ENCODE peak calls at places on chromosomes 4 and X, in seven cellular contexts. Q is NCI-H2171 treated with DMSO at 0.1 percent for 48 hours; C is Caco-2; H is ascending aorta; N is NCI-H510A treated with DMSO at 0.1 percent for 48 hours; G is activated CD4-positive, alpha-beta T cell treated with anti-CD3 and anti-CD28 coated beads, Interleukin-2, amount 10 ng/mL, durations not matched to agents 7 days and 5 days; A is iris pigment epithelial cell. R is an unnamed sample.

GRCh38 chr4:118400362-118400761 is 47.6 kb upstream of the PRSS12 start:
- DNase-seq in H (no peak), N (no peak), Q (no peak), G (no peak), A (peak), C (no peak), R (no peak)

GRCh38 chr4:54226399-54227260 is 2.5 kb upstream of the PDGFRA start:
- DNase-seq in H (no peak), Q (no peak), G (no peak), A (peak), N (no peak), C (peak), R (peak)

GRCh38 chr4:165048170-165048569 is 5.5 kb upstream of the TRIM75 start:
- DNase-seq in C (no peak), A (no peak), G (no peak), N (no peak), Q (no peak), H (no peak), R (no peak)

GRCh38 chr4:54064317-54065275 is at the start of gene CHIC2:
- DNase-seq in N (peak), C (peak), G (peak), H (peak), A (peak), Q (peak), R (peak)

GRCh38 chrX:136251042-136251991 is at the start of gene MAP7D3:
- DNase-seq in C (peak), N (peak), H (no peak), Q (peak), G (peak), A (peak), R (peak)

GRCh38 chr4:7172508-7172907 is 19.8 kb upstream of the SORCS2 start:
- DNase-seq in G (no peak), Q (no peak), N (no peak), H (no peak), A (no peak), C (no peak), R (no peak)

GRCh38 chrX:66030505-66031317 is 9.2 kb downstream of the VSIG4 start:
- DNase-seq in C (no peak), N (no peak), G (peak), A (peak), H (no peak), Q (peak), R (peak)

GRCh38 chr4:100022792-100023222 is 72.7 kb upstream of the H2AZ1 start:
- DNase-seq in A (no peak), N (no peak), G (no peak), Q (no peak), H (no peak), C (no peak), R (peak)

GRCh38 chr4:46878641-46879040 is 30.4 kb downstream of the COX7B2 start:
- DNase-seq in G (no peak), C (no peak), H (no peak), N (no peak), A (no peak), Q (no peak), R (no peak)

GRCh38 chrX:119381349-119381944 is 17.7 kb upstream of the SLC25A43 start:
- DNase-seq in A (no peak), N (no peak), H (no peak), G (no peak), Q (no peak), C (no peak), R (no peak)

GRCh38 chrX:42466706-42467105 is 311.3 kb downstream of the PPP1R2C start:
- DNase-seq in Q (peak), C (no peak), N (no peak), A (no peak), G (no peak), H (no peak), R (no peak)

GRCh38 chr4:7485096-7485495 is 50.4 kb upstream of the PSAPL1 start:
- DNase-seq in C (no peak), G (no peak), N (peak), H (no peak), A (no peak), Q (peak), R (no peak)

GRCh38 chr4:90537491-90537890 is 410.3 kb downstream of the CCSER1 start:
- DNase-seq in A (peak), C (no peak), G (no peak), Q (no peak), H (no peak), N (no peak), R (no peak)

GRCh38 chrX:10010686-10011085 is 43.5 kb downstream of the CLDN34 start:
- DNase-seq in Q (no peak), A (peak), H (no peak), C (no peak), G (no peak), N (no peak), R (peak)